ENCODE peak calls at places on chromosomes 16 and 17, in ten cellular contexts. B is suprapubic skin; P is upper lobe of left lung; E is Panc1; M is lower lobe of right lung; U is MM.1S; A is prostate gland; T is CD4-positive, alpha-beta memory T cell; I is thoracic aorta; Y is left ventricle myocardium inferior. Z is an unnamed sample.

GRCh38 chr16:12903325-12904040 is 2.1 kb downstream of the SHISA9 start:
- DNase-seq in B (no peak), P (peak; percentile 50), E (no peak), M (no peak), U (no peak), A (no peak), T (no peak), I (no peak), Y (no peak), Z (no peak)

GRCh38 chr17:34874496-34874895 is 86.8 kb downstream of the CCT6B start:
- DNase-seq in B (no peak), P (no peak), E (no peak), M (no peak), U (no peak), A (no peak), T (no peak), I (no peak), Y (no peak), Z (no peak)

GRCh38 chr17:47823519-47823918 is 1.9 kb upstream of the OSBPL7 start:
- DNase-seq in B (no peak), P (no peak), E (no peak), M (no peak), U (no peak), A (no peak), T (no peak), I (no peak), Y (no peak), Z (no peak)

GRCh38 chr16:29708917-29709600 is 30.1 kb downstream of the QPRT start:
- DNase-seq in B (no peak), P (no peak), E (no peak), M (peak; percentile 5), U (no peak), A (no peak), T (no peak), I (no peak), Y (no peak), Z (no peak)

GRCh38 chr16:22962905-22963304 is 148.9 kb downstream of the HS3ST2 start:
- DNase-seq in B (no peak), P (no peak), E (no peak), M (no peak), U (no peak), A (no peak), T (no peak), I (no peak), Y (no peak), Z (no peak)

GRCh38 chr16:89564476-89565255 is 4.2 kb downstream of the RPL13 start:
- DNase-seq in B (no peak), P (no peak), E (no peak), M (no peak), U (no peak), A (no peak), T (no peak), I (no peak), Y (no peak), Z (no peak)

GRCh38 chr17:50904522-50905459 is 38.6 kb upstream of the TOB1 start:
- DNase-seq in B (no peak), P (peak; percentile 82), E (no peak), M (peak; percentile 63), U (no peak), A (peak; percentile 91), T (no peak), I (peak; percentile 33), Y (peak; percentile 41), Z (no peak)

GRCh38 chr16:647173-647902 is 1.8 kb upstream of the WDR90 start:
- DNase-seq in B (no peak), P (peak; percentile 73), E (no peak), M (no peak), U (no peak), A (no peak), T (no peak), I (no peak), Y (no peak), Z (no peak)

GRCh38 chr16:17404903-17405691 is 65.7 kb downstream of the XYLT1 start:
- DNase-seq in B (peak; percentile 92), P (peak; percentile 69), E (no peak), M (peak; percentile 48), U (no peak), A (no peak), T (no peak), I (peak; percentile 81), Y (peak; percentile 61), Z (no peak)

GRCh38 chr17:35866356-35866950 is 2.2 kb downstream of the HEATR9 start:
- DNase-seq in B (no peak), P (no peak), E (no peak), M (no peak), U (no peak), A (no peak), T (no peak), I (no peak), Y (no peak), Z (no peak)

GRCh38 chr17:68909066-68909465 is 46.1 kb downstream of the ABCA8 start:
- DNase-seq in B (no peak), P (no peak), E (no peak), M (no peak), U (no peak), A (peak; percentile 38), T (no peak), I (no peak), Y (no peak), Z (no peak)

GRCh38 chr16:28189237-28189636 is 22.5 kb downstream of the XPO6 start:
- DNase-seq in B (no peak), P (no peak), E (no peak), M (peak; percentile 60), U (no peak), A (no peak), T (no peak), I (no peak), Y (no peak), Z (no peak)

GRCh38 chr17:9230346-9230745 is 209.0 kb downstream of the NTN1 start:
- DNase-seq in B (no peak), P (peak; percentile 50), E (no peak), M (no peak), U (no peak), A (no peak), T (no peak), I (no peak), Y (no peak), Z (no peak)

GRCh38 chr17:82242977-82243647 is 14.3 kb downstream of the SLC16A3 start:
- DNase-seq in B (no peak), P (peak; percentile 82), E (no peak), M (peak; percentile 86), U (no peak), A (peak; percentile 85), T (no peak), I (no peak), Y (peak; percentile 83), Z (no peak)

GRCh38 chr17:76532072-76532651 is 5.3 kb downstream of the CYGB start:
- DNase-seq in B (no peak), P (no peak), E (no peak), M (no peak), U (no peak), A (no peak), T (no peak), I (no peak), Y (no peak), Z (no peak)

GRCh38 chr16:75351183-75351582 is 82.1 kb downstream of the CFDP1 start:
- DNase-seq in B (no peak), P (no peak), E (peak; percentile 36), M (no peak), U (no peak), A (no peak), T (no peak), I (no peak), Y (no peak), Z (no peak)

GRCh38 chr17:8555062-8555461 is 75.5 kb downstream of the MYH10 start:
- DNase-seq in B (no peak), P (no peak), E (no peak), M (no peak), U (no peak), A (no peak), T (no peak), I (no peak), Y (no peak), Z (no peak)

GRCh38 chr17:411416-412120 is 59.0 kb upstream of the RPH3AL start:
- DNase-seq in B (no peak), P (no peak), E (no peak), M (no peak), U (no peak), A (no peak), T (no peak), I (no peak), Y (no peak), Z (no peak)
- H3K4me3 ChIP-seq in B (no peak overlapping the region), P (no peak overlapping the region), E (no peak overlapping the region), M (peak overlapping the region; percentile 93), U (no peak overlapping the region), A (no peak overlapping the region), T (no peak overlapping the region), I (no peak overlapping the region), Y (peak overlapping the region; percentile 93), Z (peak overlapping the region; percentile 48)

GRCh38 chr16:47492428-47493357 is 31.6 kb downstream of the PHKB start:
- DNase-seq in B (no peak), P (no peak), E (no peak), M (peak; percentile 70), U (no peak), A (peak; percentile 11), T (no peak), I (peak; percentile 23), Y (peak; percentile 82), Z (no peak)
- H3K4me1 ChIP-seq in B (peaks cover 7% of the 10 kb centered on the region), P (peaks cover 19% of the 10 kb centered on the region), E (no peaks in the 10 kb centered on the region), M (peaks cover 26% of the 10 kb centered on the region), U (peaks cover 3% of the 10 kb centered on the region), A (no peaks in the 10 kb centered on the region), T (peaks cover 15% of the 10 kb centered on the region), I (peaks cover 23% of the 10 kb centered on the region), Y (peaks cover 55% of the 10 kb centered on the region), Z (peaks cover 14% of the 10 kb centered on the region)

GRCh38 chr17:75471207-75471606 is 14.8 kb downstream of the TMEM94 start:
- DNase-seq in B (no peak), P (no peak), E (no peak), M (no peak), U (no peak), A (no peak), T (no peak), I (no peak), Y (no peak), Z (no peak)
- H3K27ac ChIP-seq in B (no peak overlapping the region), P (no peak overlapping the region), E (no peak overlapping the region), M (no peak overlapping the region), U (no peak overlapping the region), A (no peak overlapping the region), T (no peak overlapping the region), I (no peak overlapping the region), Y (no peak overlapping the region), Z (no peak overlapping the region)

GRCh38 chr17:77802333-77802615 is 156.2 kb upstream of the TNRC6C start:
- DNase-seq in B (no peak), P (no peak), E (no peak), M (no peak), U (no peak), A (no peak), T (no peak), I (no peak), Y (no peak), Z (no peak)
- H3K4me3 ChIP-seq in B (no peak overlapping the region), P (no peak overlapping the region), E (no peak overlapping the region), M (no peak overlapping the region), U (no peak overlapping the region), A (no peak overlapping the region), T (no peak overlapping the region), I (no peak overlapping the region), Y (no peak overlapping the region), Z (no peak overlapping the region)